ENCODE peak calls at places on chromosome 7, in ten cellular contexts. One of them, this sample, is unnamed.

GRCh38 chr7:103573479-103574058 is 127.6 kb upstream of the SLC26A5 start:
- DNase-seq in heart left ventricle: no peak
- DNase-seq in AG20443: peak
- DNase-seq in Right ventricle myocardium superior: no peak
- DNase-seq in M059J: peak
- DNase-seq in A549: peak
- DNase-seq in stimulated activated CD4-positive, alpha-beta T cell treated with anti-CD3 and anti-CD28 coated beads, Interleukin-4, amount 100 ng/mL, for 24 hours: no peak
- DNase-seq in putamen: peak
- DNase-seq in RPMI8226: peak
- DNase-seq in hypothalamus: no peak
- DNase-seq in this sample: no peak

GRCh38 chr7:112001089-112001826 is 204.9 kb downstream of the DOCK4 start:
- DNase-seq in heart left ventricle: peak
- DNase-seq in AG20443: peak
- DNase-seq in Right ventricle myocardium superior: no peak
- DNase-seq in M059J: peak
- DNase-seq in A549: peak
- DNase-seq in stimulated activated CD4-positive, alpha-beta T cell treated with anti-CD3 and anti-CD28 coated beads, Interleukin-4, amount 100 ng/mL, for 24 hours: no peak
- DNase-seq in putamen: peak
- DNase-seq in RPMI8226: no peak
- DNase-seq in hypothalamus: no peak
- DNase-seq in this sample: no peak

GRCh38 chr7:10116511-10116910 is 857.2 kb upstream of the PHF14 start:
- DNase-seq in heart left ventricle: no peak
- DNase-seq in AG20443: no peak
- DNase-seq in Right ventricle myocardium superior: no peak
- DNase-seq in M059J: no peak
- DNase-seq in A549: no peak
- DNase-seq in stimulated activated CD4-positive, alpha-beta T cell treated with anti-CD3 and anti-CD28 coated beads, Interleukin-4, amount 100 ng/mL, for 24 hours: no peak
- DNase-seq in putamen: no peak
- DNase-seq in RPMI8226: no peak
- DNase-seq in hypothalamus: no peak
- DNase-seq in this sample: no peak

GRCh38 chr7:70215491-70215890 is 617.2 kb downstream of the AUTS2 start:
- DNase-seq in heart left ventricle: no peak
- DNase-seq in AG20443: peak
- DNase-seq in Right ventricle myocardium superior: no peak
- DNase-seq in M059J: peak
- DNase-seq in A549: no peak
- DNase-seq in stimulated activated CD4-positive, alpha-beta T cell treated with anti-CD3 and anti-CD28 coated beads, Interleukin-4, amount 100 ng/mL, for 24 hours: no peak
- DNase-seq in putamen: no peak
- DNase-seq in RPMI8226: no peak
- DNase-seq in hypothalamus: no peak
- DNase-seq in this sample: no peak

GRCh38 chr7:100175296-100175935 is 1.8 kb downstream of the GPC2 start:
- DNase-seq in heart left ventricle: no peak
- DNase-seq in AG20443: no peak
- DNase-seq in Right ventricle myocardium superior: no peak
- DNase-seq in M059J: no peak
- DNase-seq in A549: no peak
- DNase-seq in stimulated activated CD4-positive, alpha-beta T cell treated with anti-CD3 and anti-CD28 coated beads, Interleukin-4, amount 100 ng/mL, for 24 hours: no peak
- DNase-seq in putamen: no peak
- DNase-seq in RPMI8226: no peak
- DNase-seq in hypothalamus: no peak
- DNase-seq in this sample: no peak

GRCh38 chr7:140201393-140201792 is 24.6 kb upstream of the KDM7A start:
- DNase-seq in heart left ventricle: no peak
- DNase-seq in AG20443: no peak
- DNase-seq in Right ventricle myocardium superior: no peak
- DNase-seq in M059J: no peak
- DNase-seq in A549: no peak
- DNase-seq in stimulated activated CD4-positive, alpha-beta T cell treated with anti-CD3 and anti-CD28 coated beads, Interleukin-4, amount 100 ng/mL, for 24 hours: no peak
- DNase-seq in putamen: no peak
- DNase-seq in RPMI8226: no peak
- DNase-seq in hypothalamus: no peak
- DNase-seq in this sample: no peak

GRCh38 chr7:70830426-70830825 is 301.5 kb upstream of the GALNT17 start:
- DNase-seq in heart left ventricle: no peak
- DNase-seq in AG20443: no peak
- DNase-seq in Right ventricle myocardium superior: no peak
- DNase-seq in M059J: no peak
- DNase-seq in A549: no peak
- DNase-seq in stimulated activated CD4-positive, alpha-beta T cell treated with anti-CD3 and anti-CD28 coated beads, Interleukin-4, amount 100 ng/mL, for 24 hours: no peak
- DNase-seq in putamen: no peak
- DNase-seq in RPMI8226: no peak
- DNase-seq in hypothalamus: no peak
- DNase-seq in this sample: no peak

GRCh38 chr7:134514106-134514505 is 13.3 kb upstream of the AKR1B10 start:
- DNase-seq in heart left ventricle: no peak
- DNase-seq in AG20443: no peak
- DNase-seq in Right ventricle myocardium superior: no peak
- DNase-seq in M059J: peak
- DNase-seq in A549: no peak
- DNase-seq in stimulated activated CD4-positive, alpha-beta T cell treated with anti-CD3 and anti-CD28 coated beads, Interleukin-4, amount 100 ng/mL, for 24 hours: no peak
- DNase-seq in putamen: no peak
- DNase-seq in RPMI8226: no peak
- DNase-seq in hypothalamus: no peak
- DNase-seq in this sample: no peak

GRCh38 chr7:150945853-150946825 is 32.0 kb downstream of the KCNH2 start:
- DNase-seq in heart left ventricle: peak
- DNase-seq in AG20443: no peak
- DNase-seq in Right ventricle myocardium superior: peak
- DNase-seq in M059J: no peak
- DNase-seq in A549: no peak
- DNase-seq in stimulated activated CD4-positive, alpha-beta T cell treated with anti-CD3 and anti-CD28 coated beads, Interleukin-4, amount 100 ng/mL, for 24 hours: no peak
- DNase-seq in putamen: no peak
- DNase-seq in RPMI8226: no peak
- DNase-seq in hypothalamus: peak
- DNase-seq in this sample: peak

GRCh38 chr7:27606270-27607209 is 56.1 kb downstream of the HIBADH start:
- DNase-seq in heart left ventricle: no peak
- DNase-seq in AG20443: no peak
- DNase-seq in Right ventricle myocardium superior: no peak
- DNase-seq in M059J: peak
- DNase-seq in A549: no peak
- DNase-seq in stimulated activated CD4-positive, alpha-beta T cell treated with anti-CD3 and anti-CD28 coated beads, Interleukin-4, amount 100 ng/mL, for 24 hours: no peak
- DNase-seq in putamen: no peak
- DNase-seq in RPMI8226: no peak
- DNase-seq in hypothalamus: no peak
- DNase-seq in this sample: no peak

GRCh38 chr7:23570592-23571200 is 26.5 kb upstream of the CCDC126 start:
- DNase-seq in heart left ventricle: peak
- DNase-seq in AG20443: peak
- DNase-seq in Right ventricle myocardium superior: peak
- DNase-seq in M059J: peak
- DNase-seq in A549: peak
- DNase-seq in stimulated activated CD4-positive, alpha-beta T cell treated with anti-CD3 and anti-CD28 coated beads, Interleukin-4, amount 100 ng/mL, for 24 hours: peak
- DNase-seq in putamen: peak
- DNase-seq in RPMI8226: peak
- DNase-seq in hypothalamus: peak
- DNase-seq in this sample: peak

GRCh38 chr7:33093266-33093665 is 15.9 kb downstream of the RP9 start:
- DNase-seq in heart left ventricle: no peak
- DNase-seq in AG20443: no peak
- DNase-seq in Right ventricle myocardium superior: no peak
- DNase-seq in M059J: no peak
- DNase-seq in A549: no peak
- DNase-seq in stimulated activated CD4-positive, alpha-beta T cell treated with anti-CD3 and anti-CD28 coated beads, Interleukin-4, amount 100 ng/mL, for 24 hours: no peak
- DNase-seq in putamen: no peak
- DNase-seq in RPMI8226: no peak
- DNase-seq in hypothalamus: no peak
- DNase-seq in this sample: no peak

GRCh38 chr7:21902240-21902639 is 43.5 kb downstream of the CDCA7L start:
- DNase-seq in heart left ventricle: no peak
- DNase-seq in AG20443: peak
- DNase-seq in Right ventricle myocardium superior: no peak
- DNase-seq in M059J: peak
- DNase-seq in A549: no peak
- DNase-seq in stimulated activated CD4-positive, alpha-beta T cell treated with anti-CD3 and anti-CD28 coated beads, Interleukin-4, amount 100 ng/mL, for 24 hours: no peak
- DNase-seq in putamen: no peak
- DNase-seq in RPMI8226: no peak
- DNase-seq in hypothalamus: no peak
- DNase-seq in this sample: no peak

GRCh38 chr7:40654171-40654570 is 519.4 kb downstream of the SUGCT start:
- DNase-seq in heart left ventricle: no peak
- DNase-seq in AG20443: no peak
- DNase-seq in Right ventricle myocardium superior: no peak
- DNase-seq in M059J: no peak
- DNase-seq in A549: no peak
- DNase-seq in stimulated activated CD4-positive, alpha-beta T cell treated with anti-CD3 and anti-CD28 coated beads, Interleukin-4, amount 100 ng/mL, for 24 hours: no peak
- DNase-seq in putamen: peak
- DNase-seq in RPMI8226: no peak
- DNase-seq in hypothalamus: no peak
- DNase-seq in this sample: no peak

GRCh38 chr7:156014808-156015207 is 202.5 kb upstream of the SHH start:
- DNase-seq in heart left ventricle: no peak
- DNase-seq in AG20443: no peak
- DNase-seq in Right ventricle myocardium superior: no peak
- DNase-seq in M059J: no peak
- DNase-seq in A549: no peak
- DNase-seq in stimulated activated CD4-positive, alpha-beta T cell treated with anti-CD3 and anti-CD28 coated beads, Interleukin-4, amount 100 ng/mL, for 24 hours: no peak
- DNase-seq in putamen: no peak
- DNase-seq in RPMI8226: no peak
- DNase-seq in hypothalamus: no peak
- DNase-seq in this sample: no peak

GRCh38 chr7:77321300-77321699 is 94.8 kb downstream of the GSAP start:
- DNase-seq in heart left ventricle: no peak
- DNase-seq in AG20443: no peak
- DNase-seq in Right ventricle myocardium superior: peak
- DNase-seq in M059J: no peak
- DNase-seq in A549: no peak
- DNase-seq in stimulated activated CD4-positive, alpha-beta T cell treated with anti-CD3 and anti-CD28 coated beads, Interleukin-4, amount 100 ng/mL, for 24 hours: no peak
- DNase-seq in putamen: peak
- DNase-seq in RPMI8226: no peak
- DNase-seq in hypothalamus: no peak
- DNase-seq in this sample: no peak

This sample was measured in tibial nerve.